ENCODE peak calls at places on chromosomes 3 and 15, in five cellular contexts. One of them, this sample, is unnamed. For H3K79me2, the result is how much of the 10 kb centered on the place peaks cover.

GRCh38 chr15:51336011-51336410 is 2.4 kb downstream of the CYP19A1 start:
- DNase-seq in trophoblast cell: peak
- DNase-seq in HCT116: no peak
- DNase-seq in GM23338: no peak
- DNase-seq in mammary epithelial cell: no peak
- DNase-seq in this sample: no peak

GRCh38 chr15:70636540-70637165 is 126.7 kb downstream of the UACA start:
- DNase-seq in trophoblast cell: no peak
- DNase-seq in HCT116: peak
- DNase-seq in GM23338: peak
- DNase-seq in mammary epithelial cell: peak
- DNase-seq in this sample: no peak

GRCh38 chr3:143243686-143244085 is 124.1 kb downstream of the CHST2 start:
- DNase-seq in trophoblast cell: no peak
- DNase-seq in HCT116: no peak
- DNase-seq in GM23338: no peak
- DNase-seq in mammary epithelial cell: no peak
- DNase-seq in this sample: no peak

GRCh38 chr3:72655151-72655551 is 193.1 kb downstream of the SHQ1 start:
- DNase-seq in trophoblast cell: peak
- DNase-seq in HCT116: no peak
- DNase-seq in GM23338: peak
- DNase-seq in mammary epithelial cell: no peak
- DNase-seq in this sample: no peak

GRCh38 chr3:122577409-122578028 is at the start of gene PARP15:
- DNase-seq in trophoblast cell: no peak
- DNase-seq in HCT116: no peak
- DNase-seq in GM23338: peak
- DNase-seq in mammary epithelial cell: no peak
- DNase-seq in this sample: no peak

GRCh38 chr3:184325715-184326114 is 11.3 kb downstream of the EIF4G1 start:
- DNase-seq in trophoblast cell: no peak
- DNase-seq in HCT116: no peak
- DNase-seq in GM23338: no peak
- DNase-seq in mammary epithelial cell: peak
- DNase-seq in this sample: no peak

GRCh38 chr3:66228707-66229106 is 7.9 kb downstream of the SLC25A26 start:
- DNase-seq in trophoblast cell: no peak
- DNase-seq in HCT116: no peak
- DNase-seq in GM23338: no peak
- DNase-seq in mammary epithelial cell: no peak
- DNase-seq in this sample: no peak

GRCh38 chr3:156563900-156564682 is 9.2 kb upstream of the SSR3 start:
- DNase-seq in trophoblast cell: peak
- DNase-seq in HCT116: no peak
- DNase-seq in GM23338: no peak
- DNase-seq in mammary epithelial cell: no peak
- DNase-seq in this sample: no peak

GRCh38 chr15:67680645-67681044 is 138.1 kb downstream of the MAP2K5 start:
- DNase-seq in trophoblast cell: no peak
- DNase-seq in HCT116: no peak
- DNase-seq in GM23338: no peak
- DNase-seq in mammary epithelial cell: peak
- DNase-seq in this sample: no peak

GRCh38 chr15:52428297-52428696 is 100.4 kb downstream of the MYO5A start:
- DNase-seq in trophoblast cell: no peak
- DNase-seq in HCT116: no peak
- DNase-seq in GM23338: no peak
- DNase-seq in mammary epithelial cell: no peak
- DNase-seq in this sample: no peak
- H3K4me3 ChIP-seq in trophoblast cell: no peak
- H3K4me3 ChIP-seq in HCT116: no peak
- H3K4me3 ChIP-seq in GM23338: no peak
- H3K4me3 ChIP-seq in mammary epithelial cell: no peak
- H3K4me3 ChIP-seq in this sample: no peak

GRCh38 chr15:56202737-56203136 is 40.9 kb downstream of the RFX7 start:
- DNase-seq in trophoblast cell: no peak
- DNase-seq in HCT116: no peak
- DNase-seq in GM23338: no peak
- DNase-seq in mammary epithelial cell: no peak
- DNase-seq in this sample: no peak

GRCh38 chr15:56194035-56194434 is 49.6 kb downstream of the RFX7 start:
- DNase-seq in trophoblast cell: no peak
- DNase-seq in HCT116: no peak
- DNase-seq in GM23338: no peak
- DNase-seq in mammary epithelial cell: no peak
- DNase-seq in this sample: no peak

GRCh38 chr15:56199038-56199437 is 44.6 kb downstream of the RFX7 start:
- DNase-seq in trophoblast cell: no peak
- DNase-seq in HCT116: no peak
- DNase-seq in GM23338: no peak
- DNase-seq in mammary epithelial cell: no peak
- DNase-seq in this sample: no peak
- H3K79me2 ChIP-seq in trophoblast cell: under half
- H3K79me2 ChIP-seq in HCT116: under half
- H3K79me2 ChIP-seq in GM23338: half or more
- H3K79me2 ChIP-seq in mammary epithelial cell: half or more
- H3K79me2 ChIP-seq in this sample: half or more

GRCh38 chr3:154122912-154123559 is 1.8 kb downstream of the ARHGEF26 start:
- DNase-seq in trophoblast cell: no peak
- DNase-seq in HCT116: no peak
- DNase-seq in GM23338: peak
- DNase-seq in mammary epithelial cell: no peak
- DNase-seq in this sample: no peak
- H3K4me3 ChIP-seq in trophoblast cell: peak
- H3K4me3 ChIP-seq in HCT116: no peak
- H3K4me3 ChIP-seq in GM23338: peak
- H3K4me3 ChIP-seq in mammary epithelial cell: peak
- H3K4me3 ChIP-seq in this sample: peak

DNA sequence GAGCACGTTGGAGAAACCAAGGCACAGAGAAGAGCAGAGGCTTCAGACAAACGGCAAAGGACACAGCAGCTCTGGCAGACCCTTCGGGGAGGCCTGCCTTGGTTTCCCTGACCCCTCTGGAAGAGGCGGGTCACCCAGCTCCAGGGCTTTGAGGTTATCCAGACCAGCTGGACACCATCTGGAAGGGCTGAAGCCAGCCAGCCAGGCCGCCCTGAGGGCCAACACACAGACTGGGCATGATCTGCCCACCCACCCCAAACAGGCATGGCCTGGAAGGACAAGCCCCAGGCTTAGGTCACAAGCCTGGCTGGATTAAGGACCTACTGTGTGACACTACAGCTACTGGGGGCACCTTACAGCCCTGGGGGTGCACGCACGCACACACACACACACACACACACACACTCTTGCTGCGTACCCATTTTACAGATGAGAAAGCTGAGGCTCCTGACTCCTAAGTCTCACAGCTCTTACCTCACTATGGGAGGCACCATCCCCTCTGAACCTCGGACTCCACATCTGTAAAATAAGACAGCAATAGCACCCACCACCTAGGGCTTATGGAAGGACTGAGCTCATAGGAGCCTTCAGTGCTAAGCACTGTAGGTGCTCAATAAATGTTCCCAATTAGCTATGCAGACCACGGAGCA is 10.8 kb downstream of the PLXND1 start:
- DNase-seq in trophoblast cell: no peak
- DNase-seq in HCT116: no peak
- DNase-seq in GM23338: no peak
- DNase-seq in mammary epithelial cell: no peak
- DNase-seq in this sample: no peak
- H3K79me2 ChIP-seq in trophoblast cell: under half
- H3K79me2 ChIP-seq in HCT116: under half
- H3K79me2 ChIP-seq in GM23338: under half
- H3K79me2 ChIP-seq in mammary epithelial cell: under half
- H3K79me2 ChIP-seq in this sample: under half

DNA sequence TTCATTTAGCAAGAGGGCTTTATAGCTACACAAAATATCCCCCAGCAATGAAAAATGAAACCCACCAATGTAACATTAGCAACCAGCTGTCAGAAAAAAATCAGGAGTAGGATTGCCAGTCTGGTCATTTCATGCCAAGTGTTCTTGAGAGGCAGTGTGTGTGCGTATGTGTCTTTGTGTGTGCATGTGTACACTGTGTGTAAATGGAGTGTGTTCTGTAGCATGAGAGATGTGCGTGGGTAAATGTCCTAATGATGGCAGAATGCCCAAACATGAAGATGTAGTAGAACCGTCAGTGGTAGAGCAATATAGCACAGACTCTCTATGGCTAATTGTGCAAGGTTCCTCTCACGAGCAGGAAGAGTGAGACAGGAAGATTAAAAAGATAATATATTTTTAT is 1038.9 kb downstream of the IGSF11 start:
- DNase-seq in trophoblast cell: no peak
- DNase-seq in HCT116: no peak
- DNase-seq in GM23338: no peak
- DNase-seq in mammary epithelial cell: no peak
- DNase-seq in this sample: no peak
- H3K4me3 ChIP-seq in trophoblast cell: no peak
- H3K4me3 ChIP-seq in HCT116: no peak
- H3K4me3 ChIP-seq in GM23338: peak
- H3K4me3 ChIP-seq in mammary epithelial cell: no peak
- H3K4me3 ChIP-seq in this sample: no peak

This sample was measured in keratinocyte.